ENCODE peak calls at places on chromosomes 3 and 15, in eight cellular contexts. Q, V, I, D, C, F, K and J are unnamed samples.
A peak's percentile ranks its signal among the peaks of the same experiment; 100 is the strongest.

GRCh38 chr15:96330064-96330449 is 443 bp upstream of the NR2F2 start:
- DNase-seq in Q (no peak), V (peak; percentile 92), C (peak; percentile 87), K (peak; percentile 81), I (no peak), D (no peak), F (peak; percentile 51), J (no peak)

GRCh38 chr15:60649845-60650548 is 171.1 kb upstream of the ICE2 start:
- DNase-seq in Q (no peak), I (no peak), K (peak; percentile 30), F (no peak), D (no peak), V (no peak), C (peak; percentile 11), J (no peak)

GRCh38 chr15:92930061-92930460 is 29.9 kb downstream of the CHD2 start:
- DNase-seq in I (no peak), V (no peak), K (no peak), Q (no peak), F (no peak), D (no peak), C (no peak), J (no peak)

GRCh38 chr3:13064469-13064868 is 8.8 kb downstream of the IQSEC1 start:
- DNase-seq in K (no peak), V (no peak), I (no peak), F (no peak), C (no peak), D (no peak), Q (no peak), J (no peak)

GRCh38 chr15:101808201-101808600 is 3.8 kb upstream of the OR4F15 start:
- DNase-seq in Q (no peak), V (no peak), D (no peak), C (peak; percentile 2), F (no peak), I (no peak), K (peak; percentile 65), J (no peak)

GRCh38 chr3:188287339-188287738 is 133.4 kb downstream of the LPP start:
- DNase-seq in F (no peak), Q (no peak), I (no peak), C (no peak), K (no peak), V (no peak), D (no peak), J (no peak)

GRCh38 chr3:165983284-165983683 is 146.1 kb upstream of the BCHE start:
- DNase-seq in C (peak; percentile 41), I (no peak), D (no peak), F (no peak), K (peak; percentile 7), V (no peak), Q (no peak), J (no peak)

GRCh38 chr15:31136016-31136415 is 34.5 kb upstream of the TRPM1 start:
- DNase-seq in F (no peak), I (no peak), K (no peak), V (no peak), Q (no peak), C (no peak), D (no peak), J (no peak)

GRCh38 chr3:45950686-45951600 is 7.7 kb downstream of the CXCR6 start:
- DNase-seq in F (no peak), I (no peak), V (no peak), K (no peak), D (no peak), Q (no peak), C (no peak), J (no peak)

GRCh38 chr3:107432013-107432515 is 54.8 kb downstream of the CCDC54 start:
- DNase-seq in V (no peak), C (peak; percentile 39), D (no peak), K (peak; percentile 37), Q (no peak), F (no peak), I (no peak), J (no peak)

GRCh38 chr3:127712881-127713771 is 40.4 kb downstream of the ABTB1 start:
- DNase-seq in D (no peak), C (no peak), K (no peak), Q (no peak), V (peak; percentile 22), I (no peak), F (no peak), J (no peak)

GRCh38 chr3:100548053-100548452 is 55.6 kb downstream of the TMEM45A start:
- DNase-seq in K (peak; percentile 33), V (no peak), I (no peak), F (no peak), C (no peak), Q (no peak), D (no peak), J (no peak)

GRCh38 chr15:75024102-75024636 is 779 bp downstream of the PPCDC start:
- DNase-seq in V (no peak), C (peak; percentile 47), I (no peak), Q (no peak), K (peak; percentile 55), F (no peak), D (peak; percentile 44), J (no peak)

GRCh38 chr3:60217156-60217911 is 1033.9 kb downstream of the FHIT start:
- DNase-seq in D (no peak), F (no peak), I (no peak), Q (no peak), K (peak; percentile 42), C (no peak), V (no peak), J (no peak)

GRCh38 chr3:148280623-148281242 is 417.0 kb upstream of the AGTR1 start:
- DNase-seq in D (no peak), I (no peak), V (no peak), K (no peak), F (no peak), Q (no peak), C (no peak), J (no peak)

GRCh38 chr3:10706156-10707088 is 109.6 kb upstream of the SLC6A11 start:
- DNase-seq in K (no peak), F (no peak), I (no peak), Q (no peak), D (no peak), C (no peak), V (no peak), J (no peak)

GRCh38 chr3:67647390-67647878 is 7.0 kb downstream of the SUCLG2 start:
- DNase-seq in K (peak; percentile 100), D (peak; percentile 71), V (peak; percentile 75), I (peak; percentile 54), C (peak; percentile 99), F (peak; percentile 69), Q (peak; percentile 92), J (no peak)

GRCh38 chr15:74251187-74251811 is 15.2 kb downstream of the CCDC33 start:
- DNase-seq in D (peak; percentile 93), Q (no peak), C (no peak), I (no peak), F (no peak), V (no peak), K (no peak), J (no peak)

GRCh38 chr15:33392453-33392852 is 81.7 kb downstream of the RYR3 start:
- DNase-seq in F (no peak), D (no peak), Q (no peak), C (no peak), I (no peak), V (no peak), K (no peak), J (no peak)

GRCh38 chr3:46325645-46326300 is 28.1 kb upstream of the CCR2 start:
- DNase-seq in V (no peak), D (no peak), I (no peak), F (no peak), Q (no peak), C (peak; percentile 2), K (no peak), J (no peak)

GRCh38 chr3:31402118-31402517 is 130.6 kb upstream of the STT3B start:
- DNase-seq in I (no peak), D (no peak), Q (no peak), C (no peak), V (no peak), F (no peak), K (peak; percentile 3), J (no peak)

GRCh38 chr3:126475411-126476114 is at the start of gene ZXDC:
- DNase-seq in C (peak; percentile 92), K (peak; percentile 90), V (peak; percentile 87), D (peak; percentile 97), F (peak; percentile 85), Q (peak; percentile 52), I (peak; percentile 99), J (peak; percentile 97)
- TF ChIP-seq CTCF in C (no peak), K (peak; percentile 26), V (peak; percentile 52), D (peak; percentile 24), F (no peak), Q (no peak), I (peak; percentile 46), J (peak; percentile 34)

DNA sequence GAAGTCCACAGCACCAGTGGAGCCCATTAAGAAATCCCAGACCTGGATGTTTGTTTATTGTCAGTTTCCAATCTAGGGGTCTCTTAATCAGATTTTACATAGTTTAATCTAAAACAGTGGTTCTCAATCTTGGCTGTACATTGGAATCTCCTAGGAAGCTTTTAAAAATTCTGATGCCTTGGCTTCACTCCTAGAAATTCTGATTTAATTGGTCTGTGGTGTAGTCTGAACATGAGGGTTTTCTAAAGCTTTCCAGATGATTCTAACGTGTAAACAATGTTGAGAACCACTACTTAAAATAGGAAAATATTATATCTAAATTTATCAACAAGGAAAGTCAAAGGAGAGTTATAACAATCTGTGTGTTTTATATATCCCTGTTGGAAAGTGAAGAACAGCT is 56.5 kb upstream of the SPRED1 start:
- DNase-seq in C (no peak), V (no peak), Q (no peak), K (no peak), I (no peak), F (no peak), D (no peak), J (no peak)
- TF ChIP-seq CTCF in C (no peak), V (no peak), Q (no peak), K (no peak), I (no peak), F (no peak), D (no peak), J (no peak)

DNA sequence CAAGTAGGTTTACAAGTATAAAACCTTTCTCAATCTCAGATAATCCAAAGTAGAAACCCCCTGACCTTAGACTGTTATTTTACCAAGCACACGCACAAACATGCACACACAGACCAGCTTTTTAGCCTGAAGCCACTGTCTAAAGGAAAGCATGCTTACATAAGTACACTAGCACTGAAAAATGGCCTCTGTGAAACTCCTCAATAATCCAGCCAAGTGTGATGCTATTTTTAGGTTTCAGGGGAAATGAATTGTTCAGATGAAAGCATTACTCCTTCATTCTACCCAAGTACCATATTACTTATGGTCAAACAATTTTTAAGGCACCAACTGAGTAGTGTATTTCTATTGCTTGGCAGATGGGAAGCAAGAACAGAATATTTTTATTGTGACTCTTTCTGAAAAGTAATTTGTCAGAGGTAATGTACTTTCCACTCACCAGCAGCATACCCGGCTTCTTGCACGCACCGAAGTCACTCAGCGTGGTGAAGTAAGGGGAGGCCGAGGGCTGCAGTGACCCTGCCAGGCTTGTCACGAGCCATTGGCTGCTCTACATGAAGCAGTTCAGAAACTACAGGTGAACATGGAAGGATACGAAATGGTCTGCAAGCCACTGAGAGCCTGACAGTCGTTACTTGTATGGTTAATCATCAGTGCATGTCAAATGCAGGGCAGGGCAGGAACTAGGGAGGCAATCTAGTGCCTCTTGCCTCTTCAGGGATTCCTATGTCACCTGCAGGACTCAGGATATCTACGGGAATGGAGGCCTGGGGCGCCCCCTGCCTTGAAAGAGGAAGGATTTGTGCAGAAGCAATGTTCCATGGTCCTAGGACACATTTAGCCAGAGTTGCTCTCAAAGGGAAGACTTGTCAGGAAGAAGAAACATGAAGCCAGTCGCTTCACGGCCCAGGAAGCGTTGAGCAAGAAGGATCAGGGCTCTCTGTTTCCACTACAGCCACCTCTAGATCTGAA is 106.6 kb downstream of the GABRB3 start:
- DNase-seq in V (no peak), Q (no peak), I (no peak), D (no peak), F (no peak), K (no peak), C (no peak), J (no peak)
- TF ChIP-seq CTCF in V (no peak), Q (no peak), I (no peak), D (no peak), F (no peak), K (no peak), C (no peak), J (no peak)

GRCh38 chr3:42830437-42831320 is 21.4 kb downstream of the ACKR2 start:
- DNase-seq in I (peak; percentile 27), C (peak; percentile 48), D (no peak), V (no peak), F (peak; percentile 40), Q (no peak), K (peak; percentile 61), J (no peak)
- TF ChIP-seq CTCF in I (peak; percentile 50), C (peak; percentile 38), D (peak; percentile 19), V (peak; percentile 65), F (peak; percentile 61), Q (no peak), K (peak; percentile 55), J (peak; percentile 65)